ENCODE peak calls at places on chromosomes 6 and 20, in nine cellular contexts. One of them, this sample, is unnamed. For H3K4me1 and H3K9me3, the result is how much of the 10 kb centered on the place peaks cover.

GRCh38 chr6:119273799-119274595 is 75.6 kb downstream of the MAN1A1 start:
- DNase-seq in ovary: no peak
- DNase-seq in SJSA1: no peak
- DNase-seq in MM.1S: no peak
- DNase-seq in GM23248: peak
- DNase-seq in Peyer's patch: no peak
- DNase-seq in right atrium auricular region: no peak
- DNase-seq in body of pancreas: no peak
- DNase-seq in effector memory CD4-positive, alpha-beta T cell: no peak
- DNase-seq in this sample: no peak

GRCh38 chr6:15317934-15318902 is 72.3 kb downstream of the JARID2 start:
- DNase-seq in ovary: no peak
- DNase-seq in SJSA1: peak
- DNase-seq in MM.1S: no peak
- DNase-seq in GM23248: no peak
- DNase-seq in Peyer's patch: no peak
- DNase-seq in right atrium auricular region: no peak
- DNase-seq in body of pancreas: no peak
- DNase-seq in effector memory CD4-positive, alpha-beta T cell: no peak
- DNase-seq in this sample: no peak

GRCh38 chr6:32815115-32815514 is 1.7 kb downstream of the HLA-DOB start:
- DNase-seq in ovary: no peak
- DNase-seq in SJSA1: no peak
- DNase-seq in MM.1S: no peak
- DNase-seq in GM23248: no peak
- DNase-seq in Peyer's patch: no peak
- DNase-seq in right atrium auricular region: no peak
- DNase-seq in body of pancreas: no peak
- DNase-seq in effector memory CD4-positive, alpha-beta T cell: no peak
- DNase-seq in this sample: no peak

GRCh38 chr6:18302561-18303439 is 38.5 kb upstream of the DEK start:
- DNase-seq in ovary: no peak
- DNase-seq in SJSA1: no peak
- DNase-seq in MM.1S: no peak
- DNase-seq in GM23248: no peak
- DNase-seq in Peyer's patch: peak
- DNase-seq in right atrium auricular region: no peak
- DNase-seq in body of pancreas: no peak
- DNase-seq in effector memory CD4-positive, alpha-beta T cell: no peak
- DNase-seq in this sample: no peak

GRCh38 chr6:119158057-119158848 is 79.8 kb upstream of the FAM184A start:
- DNase-seq in ovary: peak
- DNase-seq in SJSA1: no peak
- DNase-seq in MM.1S: no peak
- DNase-seq in GM23248: peak
- DNase-seq in Peyer's patch: peak
- DNase-seq in right atrium auricular region: peak
- DNase-seq in body of pancreas: peak
- DNase-seq in effector memory CD4-positive, alpha-beta T cell: no peak
- DNase-seq in this sample: no peak

GRCh38 chr6:70396796-70397729 is 16.2 kb upstream of the FAM135A start:
- DNase-seq in ovary: no peak
- DNase-seq in SJSA1: no peak
- DNase-seq in MM.1S: no peak
- DNase-seq in GM23248: no peak
- DNase-seq in Peyer's patch: no peak
- DNase-seq in right atrium auricular region: no peak
- DNase-seq in body of pancreas: peak
- DNase-seq in effector memory CD4-positive, alpha-beta T cell: no peak
- DNase-seq in this sample: no peak

GRCh38 chr6:107318100-107318736 is 141.1 kb downstream of the PDSS2 start:
- DNase-seq in ovary: peak
- DNase-seq in SJSA1: peak
- DNase-seq in MM.1S: peak
- DNase-seq in GM23248: peak
- DNase-seq in Peyer's patch: peak
- DNase-seq in right atrium auricular region: no peak
- DNase-seq in body of pancreas: peak
- DNase-seq in effector memory CD4-positive, alpha-beta T cell: no peak
- DNase-seq in this sample: peak

GRCh38 chr20:63831696-63832686 is 927 bp upstream of the ZBTB46 start:
- DNase-seq in ovary: peak
- DNase-seq in SJSA1: no peak
- DNase-seq in MM.1S: no peak
- DNase-seq in GM23248: peak
- DNase-seq in Peyer's patch: peak
- DNase-seq in right atrium auricular region: no peak
- DNase-seq in body of pancreas: peak
- DNase-seq in effector memory CD4-positive, alpha-beta T cell: no peak
- DNase-seq in this sample: no peak

GRCh38 chr6:36545767-36546663 is 1.3 kb downstream of the STK38 start:
- DNase-seq in ovary: peak
- DNase-seq in SJSA1: no peak
- DNase-seq in MM.1S: peak
- DNase-seq in GM23248: peak
- DNase-seq in Peyer's patch: no peak
- DNase-seq in right atrium auricular region: no peak
- DNase-seq in body of pancreas: no peak
- DNase-seq in effector memory CD4-positive, alpha-beta T cell: no peak
- DNase-seq in this sample: no peak

GRCh38 chr6:89317067-89317466 is 2.0 kb upstream of the GABRR2 start:
- DNase-seq in ovary: no peak
- DNase-seq in SJSA1: no peak
- DNase-seq in MM.1S: no peak
- DNase-seq in GM23248: no peak
- DNase-seq in Peyer's patch: no peak
- DNase-seq in right atrium auricular region: no peak
- DNase-seq in body of pancreas: no peak
- DNase-seq in effector memory CD4-positive, alpha-beta T cell: no peak
- DNase-seq in this sample: no peak

GRCh38 chr6:391559-392440 is at the start of gene IRF4:
- DNase-seq in ovary: no peak
- DNase-seq in SJSA1: no peak
- DNase-seq in MM.1S: peak
- DNase-seq in GM23248: peak
- DNase-seq in Peyer's patch: peak
- DNase-seq in right atrium auricular region: no peak
- DNase-seq in body of pancreas: no peak
- DNase-seq in effector memory CD4-positive, alpha-beta T cell: no peak
- DNase-seq in this sample: peak

GRCh38 chr6:156425374-156425773 is 351.8 kb upstream of the ARID1B start:
- DNase-seq in ovary: no peak
- DNase-seq in SJSA1: peak
- DNase-seq in MM.1S: no peak
- DNase-seq in GM23248: peak
- DNase-seq in Peyer's patch: no peak
- DNase-seq in right atrium auricular region: no peak
- DNase-seq in body of pancreas: no peak
- DNase-seq in effector memory CD4-positive, alpha-beta T cell: no peak
- DNase-seq in this sample: no peak

GRCh38 chr6:79250559-79250958 is 16.1 kb upstream of the HMGN3 start:
- DNase-seq in ovary: no peak
- DNase-seq in SJSA1: no peak
- DNase-seq in MM.1S: no peak
- DNase-seq in GM23248: no peak
- DNase-seq in Peyer's patch: no peak
- DNase-seq in right atrium auricular region: no peak
- DNase-seq in body of pancreas: no peak
- DNase-seq in effector memory CD4-positive, alpha-beta T cell: no peak
- DNase-seq in this sample: no peak

GRCh38 chr6:99745651-99746050 is 139.0 kb downstream of the PRDM13 start:
- DNase-seq in ovary: no peak
- DNase-seq in SJSA1: no peak
- DNase-seq in MM.1S: no peak
- DNase-seq in GM23248: peak
- DNase-seq in Peyer's patch: no peak
- DNase-seq in right atrium auricular region: no peak
- DNase-seq in body of pancreas: no peak
- DNase-seq in effector memory CD4-positive, alpha-beta T cell: no peak
- DNase-seq in this sample: no peak

GRCh38 chr6:105600342-105601293 is 197.7 kb upstream of the PREP start:
- DNase-seq in ovary: no peak
- DNase-seq in SJSA1: no peak
- DNase-seq in MM.1S: no peak
- DNase-seq in GM23248: peak
- DNase-seq in Peyer's patch: no peak
- DNase-seq in right atrium auricular region: no peak
- DNase-seq in body of pancreas: no peak
- DNase-seq in effector memory CD4-positive, alpha-beta T cell: no peak
- DNase-seq in this sample: no peak

GRCh38 chr6:28943557-28944411 is 20.0 kb upstream of the TRIM27 start:
- DNase-seq in ovary: peak
- DNase-seq in SJSA1: peak
- DNase-seq in MM.1S: peak
- DNase-seq in GM23248: peak
- DNase-seq in Peyer's patch: peak
- DNase-seq in right atrium auricular region: peak
- DNase-seq in body of pancreas: peak
- DNase-seq in effector memory CD4-positive, alpha-beta T cell: no peak
- DNase-seq in this sample: peak

GRCh38 chr6:37373822-37374514 is 20.2 kb downstream of the RNF8 start:
- DNase-seq in ovary: no peak
- DNase-seq in SJSA1: no peak
- DNase-seq in MM.1S: no peak
- DNase-seq in GM23248: peak
- DNase-seq in Peyer's patch: no peak
- DNase-seq in right atrium auricular region: no peak
- DNase-seq in body of pancreas: no peak
- DNase-seq in effector memory CD4-positive, alpha-beta T cell: no peak
- DNase-seq in this sample: no peak

GRCh38 chr6:41683460-41684310 is 45.4 kb downstream of the MDFI start:
- DNase-seq in ovary: peak
- DNase-seq in SJSA1: peak
- DNase-seq in MM.1S: peak
- DNase-seq in GM23248: peak
- DNase-seq in Peyer's patch: peak
- DNase-seq in right atrium auricular region: peak
- DNase-seq in body of pancreas: peak
- DNase-seq in effector memory CD4-positive, alpha-beta T cell: peak
- DNase-seq in this sample: peak

GRCh38 chr6:115899883-115900282 is 160.8 kb downstream of the FRK start:
- DNase-seq in ovary: no peak
- DNase-seq in SJSA1: no peak
- DNase-seq in MM.1S: no peak
- DNase-seq in GM23248: no peak
- DNase-seq in Peyer's patch: no peak
- DNase-seq in right atrium auricular region: no peak
- DNase-seq in body of pancreas: no peak
- DNase-seq in effector memory CD4-positive, alpha-beta T cell: no peak
- DNase-seq in this sample: no peak

GRCh38 chr6:28922004-28922840 is 1.6 kb downstream of the TRIM27 start:
- DNase-seq in ovary: no peak
- DNase-seq in SJSA1: no peak
- DNase-seq in MM.1S: peak
- DNase-seq in GM23248: peak
- DNase-seq in Peyer's patch: peak
- DNase-seq in right atrium auricular region: no peak
- DNase-seq in body of pancreas: peak
- DNase-seq in effector memory CD4-positive, alpha-beta T cell: no peak
- DNase-seq in this sample: no peak

GRCh38 chr20:47354388-47354709 is 2.1 kb downstream of the ZMYND8 start:
- DNase-seq in ovary: no peak
- DNase-seq in SJSA1: no peak
- DNase-seq in MM.1S: no peak
- DNase-seq in GM23248: no peak
- DNase-seq in Peyer's patch: no peak
- DNase-seq in right atrium auricular region: no peak
- DNase-seq in body of pancreas: no peak
- DNase-seq in effector memory CD4-positive, alpha-beta T cell: no peak
- DNase-seq in this sample: no peak
- H3K4me3 ChIP-seq in ovary: peak
- H3K4me3 ChIP-seq in SJSA1: no peak
- H3K4me3 ChIP-seq in MM.1S: peak
- H3K4me3 ChIP-seq in GM23248: peak
- H3K4me3 ChIP-seq in Peyer's patch: peak
- H3K4me3 ChIP-seq in right atrium auricular region: no peak
- H3K4me3 ChIP-seq in body of pancreas: no peak
- H3K4me3 ChIP-seq in effector memory CD4-positive, alpha-beta T cell: peak
- H3K4me3 ChIP-seq in this sample: peak

GRCh38 chr20:59693587-59693986 is 89.2 kb downstream of the PHACTR3 start:
- DNase-seq in ovary: no peak
- DNase-seq in SJSA1: no peak
- DNase-seq in MM.1S: no peak
- DNase-seq in GM23248: no peak
- DNase-seq in Peyer's patch: no peak
- DNase-seq in right atrium auricular region: no peak
- DNase-seq in body of pancreas: no peak
- DNase-seq in effector memory CD4-positive, alpha-beta T cell: no peak
- DNase-seq in this sample: no peak
- H3K4me1 ChIP-seq in ovary: under half
- H3K4me1 ChIP-seq in SJSA1: under half
- H3K4me1 ChIP-seq in MM.1S: under half
- H3K4me1 ChIP-seq in GM23248: under half
- H3K4me1 ChIP-seq in Peyer's patch: under half
- H3K4me1 ChIP-seq in right atrium auricular region: under half
- H3K4me1 ChIP-seq in body of pancreas: under half
- H3K4me1 ChIP-seq in effector memory CD4-positive, alpha-beta T cell: under half
- H3K4me1 ChIP-seq in this sample: under half

GRCh38 chr6:26646074-26646473 is 13.5 kb downstream of the ZNF322 start:
- DNase-seq in ovary: no peak
- DNase-seq in SJSA1: no peak
- DNase-seq in MM.1S: no peak
- DNase-seq in GM23248: no peak
- DNase-seq in Peyer's patch: no peak
- DNase-seq in right atrium auricular region: no peak
- DNase-seq in body of pancreas: no peak
- DNase-seq in effector memory CD4-positive, alpha-beta T cell: no peak
- DNase-seq in this sample: no peak
- H3K9me3 ChIP-seq in ovary: under half
- H3K9me3 ChIP-seq in SJSA1: under half
- H3K9me3 ChIP-seq in MM.1S: under half
- H3K9me3 ChIP-seq in GM23248: under half
- H3K9me3 ChIP-seq in Peyer's patch: under half
- H3K9me3 ChIP-seq in right atrium auricular region: under half
- H3K9me3 ChIP-seq in body of pancreas: under half
- H3K9me3 ChIP-seq in effector memory CD4-positive, alpha-beta T cell: under half
- H3K9me3 ChIP-seq in this sample: half or more

DNA sequence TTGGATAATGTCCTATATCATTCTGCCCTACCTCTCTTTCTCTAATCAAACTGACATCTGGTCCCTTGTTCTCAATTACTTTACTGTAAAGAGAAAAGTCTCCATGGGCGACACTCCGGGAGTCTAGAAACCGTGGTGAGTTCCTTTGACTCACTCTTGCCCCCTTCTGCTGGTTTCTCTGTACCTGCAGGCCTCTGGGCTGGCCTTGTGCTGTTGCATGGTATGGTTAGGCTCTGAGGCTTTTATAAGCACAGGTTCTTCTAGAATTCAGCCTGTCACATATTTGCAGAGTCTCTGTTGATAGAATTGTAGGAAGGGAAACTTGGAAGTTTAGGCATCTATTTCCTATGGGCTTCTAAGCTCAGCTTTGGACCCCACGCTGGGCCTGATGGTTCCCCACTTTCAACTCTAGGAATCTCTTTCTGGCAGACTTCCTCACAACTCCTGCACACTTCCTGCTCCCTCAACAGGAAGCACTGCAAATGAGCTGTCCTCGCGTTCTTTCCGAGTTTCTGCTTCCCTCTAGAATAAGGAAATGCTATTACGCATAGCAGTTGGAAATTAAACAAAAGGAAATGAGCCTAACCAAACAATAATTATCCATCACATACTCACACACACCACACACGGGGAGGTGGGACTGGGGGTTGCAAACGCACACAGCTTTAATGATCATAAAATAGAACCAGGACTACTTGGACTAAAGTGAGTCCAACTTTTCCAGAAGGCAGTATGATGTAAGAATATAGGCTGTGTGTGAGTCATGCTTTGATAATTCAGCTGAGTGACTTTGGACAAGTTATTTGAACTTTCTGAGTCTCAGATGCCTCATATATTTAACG is 683.3 kb downstream of the QKI start:
- DNase-seq in ovary: peak
- DNase-seq in SJSA1: no peak
- DNase-seq in MM.1S: no peak
- DNase-seq in GM23248: peak
- DNase-seq in Peyer's patch: no peak
- DNase-seq in right atrium auricular region: no peak
- DNase-seq in body of pancreas: no peak
- DNase-seq in effector memory CD4-positive, alpha-beta T cell: no peak
- DNase-seq in this sample: no peak
- H3K4me3 ChIP-seq in ovary: no peak
- H3K4me3 ChIP-seq in SJSA1: no peak
- H3K4me3 ChIP-seq in MM.1S: no peak
- H3K4me3 ChIP-seq in GM23248: no peak
- H3K4me3 ChIP-seq in Peyer's patch: no peak
- H3K4me3 ChIP-seq in right atrium auricular region: no peak
- H3K4me3 ChIP-seq in body of pancreas: no peak
- H3K4me3 ChIP-seq in effector memory CD4-positive, alpha-beta T cell: no peak
- H3K4me3 ChIP-seq in this sample: no peak